ENCODE peak calls at places on chromosomes 4 and X, in eight cellular contexts. S is heart right ventricle, Q is suprapubic skin, F is brain microvascular endothelial cell, Y is A549, I is astrocyte of the spinal cord, P is lower leg skin, B is endothelial cell of umbilical vein. V is an unnamed sample.

GRCh38 chr4:163332526-163333405 is at the start of gene NPY1R:
- DNase-seq in S (peak), Q (peak), F (peak), Y (peak), I (peak), P (peak), B (peak), V (peak)

GRCh38 chrX:153766098-153766817 is 2.2 kb downstream of the PLXNB3 start:
- DNase-seq in S (peak), Q (peak), F (peak), Y (peak), I (peak), P (no peak), B (peak), V (no peak)

GRCh38 chr4:17064959-17065358 is 166.5 kb upstream of the LDB2 start:
- DNase-seq in S (no peak), Q (no peak), F (no peak), Y (no peak), I (no peak), P (no peak), B (no peak), V (no peak)

GRCh38 chr4:144463236-144463635 is 182.7 kb upstream of the HHIP start:
- DNase-seq in S (no peak), Q (no peak), F (no peak), Y (no peak), I (no peak), P (no peak), B (no peak), V (no peak)

GRCh38 chr4:21845663-21846062 is 102.9 kb downstream of the KCNIP4 start:
- DNase-seq in S (no peak), Q (no peak), F (no peak), Y (no peak), I (no peak), P (no peak), B (no peak), V (no peak)

GRCh38 chr4:105116616-105117319 is 29.9 kb upstream of the TET2 start:
- DNase-seq in S (no peak), Q (no peak), F (no peak), Y (no peak), I (no peak), P (no peak), B (no peak), V (no peak)

GRCh38 chr4:1379801-1380331 is 26.4 kb downstream of the NKX1-1 start:
- DNase-seq in S (peak), Q (peak), F (no peak), Y (no peak), I (no peak), P (no peak), B (no peak), V (no peak)

GRCh38 chr4:1043658-1044468 is 32.4 kb downstream of the FGFRL1 start:
- DNase-seq in S (peak), Q (peak), F (peak), Y (peak), I (peak), P (peak), B (peak), V (no peak)

GRCh38 chr4:6184169-6184568 is 16.2 kb downstream of the JAKMIP1 start:
- DNase-seq in S (no peak), Q (no peak), F (no peak), Y (no peak), I (no peak), P (no peak), B (no peak), V (no peak)

GRCh38 chrX:10617964-10618342 is 2.4 kb downstream of the MID1 start:
- DNase-seq in S (no peak), Q (no peak), F (peak), Y (peak), I (peak), P (peak), B (peak), V (no peak)

GRCh38 chr4:20418865-20419451 is 167.3 kb downstream of the SLIT2 start:
- DNase-seq in S (no peak), Q (no peak), F (peak), Y (peak), I (peak), P (no peak), B (peak), V (peak)

GRCh38 chrX:23832750-23833149 is 49.8 kb downstream of the SAT1 start:
- DNase-seq in S (no peak), Q (no peak), F (no peak), Y (no peak), I (no peak), P (no peak), B (no peak), V (no peak)
- TF ChIP-seq CTCF in S (no peak), Q (no peak), F (no peak), Y (no peak), I (no peak), P (no peak), B (no peak), V (no peak)

GRCh38 chr4:87056884-87057283 is 122.1 kb downstream of the AFF1 start:
- DNase-seq in S (no peak), Q (no peak), F (no peak), Y (no peak), I (no peak), P (no peak), B (no peak), V (no peak)

GRCh38 chr4:87055340-87055739 is 120.5 kb downstream of the AFF1 start:
- DNase-seq in S (no peak), Q (no peak), F (no peak), Y (no peak), I (no peak), P (no peak), B (no peak), V (no peak)

GRCh38 chr4:87060957-87061356 is 126.1 kb downstream of the AFF1 start:
- DNase-seq in S (no peak), Q (no peak), F (peak), Y (no peak), I (peak), P (no peak), B (no peak), V (no peak)

GRCh38 chr4:87057835-87058234 is 123.0 kb downstream of the AFF1 start:
- DNase-seq in S (no peak), Q (no peak), F (no peak), Y (no peak), I (peak), P (no peak), B (no peak), V (no peak)

DNA sequence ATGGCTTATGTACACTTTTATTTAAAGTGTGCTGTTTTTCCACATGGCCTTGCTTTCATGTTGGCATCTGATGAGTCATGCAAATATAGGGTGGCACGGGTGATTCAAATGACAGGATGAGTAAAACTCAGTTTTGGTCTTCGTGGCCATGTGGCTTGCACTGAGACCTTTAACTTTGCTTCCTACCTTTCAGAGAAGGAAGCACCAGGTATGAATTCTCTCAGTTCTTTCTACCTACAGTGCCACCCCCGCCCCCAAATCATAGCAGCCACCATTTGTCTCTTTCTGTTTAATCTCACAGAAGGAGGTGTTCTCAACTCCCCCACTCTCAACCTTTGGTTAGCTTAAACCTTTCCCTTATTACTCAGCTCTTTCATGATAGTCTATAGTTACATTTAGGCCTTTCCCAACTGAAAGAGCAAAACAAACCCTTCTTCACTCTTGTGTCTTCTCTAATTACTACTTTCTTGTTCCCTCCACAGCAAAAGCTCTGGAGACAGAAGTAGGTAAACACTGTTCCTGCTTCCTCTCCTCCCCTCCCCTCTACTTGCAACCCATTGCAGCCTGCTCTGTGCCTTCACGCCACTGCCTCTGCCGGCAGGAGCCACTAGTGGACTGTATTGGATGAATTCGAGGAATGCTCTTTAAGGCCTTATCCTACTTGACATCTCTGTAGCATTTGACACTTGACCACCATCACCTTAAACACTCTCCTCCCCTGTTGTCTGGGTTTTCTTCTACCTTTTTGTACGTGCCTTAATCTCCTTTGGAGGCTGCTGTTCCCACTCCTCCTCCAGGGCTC is 123.7 kb downstream of the AFF1 start:
- DNase-seq in S (no peak), Q (no peak), F (no peak), Y (peak), I (no peak), P (no peak), B (no peak), V (no peak)
- H3K4me3 ChIP-seq in S (no peak), Q (no peak), F (no peak), Y (no peak), I (no peak), P (no peak), B (no peak), V (no peak)

GRCh38 chrX:17748684-17749083 is 11.4 kb downstream of the SCML1 start:
- DNase-seq in S (no peak), Q (no peak), F (no peak), Y (no peak), I (no peak), P (no peak), B (no peak), V (no peak)

GRCh38 chrX:17747692-17748091 is 10.4 kb downstream of the SCML1 start:
- DNase-seq in S (no peak), Q (no peak), F (no peak), Y (no peak), I (no peak), P (no peak), B (no peak), V (no peak)

GRCh38 chrX:17743913-17744312 is 6.6 kb downstream of the SCML1 start:
- DNase-seq in S (no peak), Q (no peak), F (no peak), Y (no peak), I (no peak), P (no peak), B (no peak), V (no peak)

GRCh38 chrX:17741123-17741511 is 3.8 kb downstream of the SCML1 start:
- DNase-seq in S (no peak), Q (no peak), F (no peak), Y (no peak), I (no peak), P (no peak), B (no peak), V (no peak)

GRCh38 chrX:17744896-17745523 is 7.7 kb downstream of the SCML1 start:
- DNase-seq in S (no peak), Q (no peak), F (no peak), Y (peak), I (peak), P (no peak), B (peak), V (no peak)
- TF ChIP-seq CTCF in S (no peak), Q (no peak), F (no peak), Y (peak), I (peak), P (no peak), B (no peak), V (no peak)

DNA sequence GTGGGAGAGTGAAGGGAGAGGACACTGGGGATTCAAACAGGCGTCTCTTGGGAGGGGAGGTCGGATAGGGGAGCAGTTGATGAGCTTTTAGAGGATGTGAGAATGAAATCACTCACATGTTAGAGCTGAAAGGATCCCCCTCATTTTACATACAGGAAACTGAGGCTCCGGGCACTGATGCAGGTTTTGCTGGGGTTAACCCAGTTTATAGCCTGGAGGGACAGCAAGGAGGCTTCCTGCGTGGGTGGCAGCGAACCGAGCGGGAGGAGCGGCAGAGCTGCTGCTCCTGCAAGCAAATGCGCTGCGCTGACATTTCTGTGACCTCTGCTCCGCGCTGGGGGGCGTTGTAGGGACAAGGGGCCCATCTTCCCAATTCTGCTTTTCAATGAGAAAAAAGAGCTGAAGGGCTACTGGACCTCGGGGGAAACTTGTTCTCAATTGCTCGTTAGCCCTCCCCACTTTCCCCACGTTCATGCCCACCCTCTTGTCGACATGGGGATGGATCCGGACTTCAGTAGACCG is 1.1 kb upstream of the NEUROG2 start:
- DNase-seq in S (no peak), Q (no peak), F (no peak), Y (no peak), I (no peak), P (no peak), B (no peak), V (peak)
- H3K4me3 ChIP-seq in S (peak), Q (peak), F (no peak), Y (peak), I (no peak), P (no peak), B (no peak), V (peak)

DNA sequence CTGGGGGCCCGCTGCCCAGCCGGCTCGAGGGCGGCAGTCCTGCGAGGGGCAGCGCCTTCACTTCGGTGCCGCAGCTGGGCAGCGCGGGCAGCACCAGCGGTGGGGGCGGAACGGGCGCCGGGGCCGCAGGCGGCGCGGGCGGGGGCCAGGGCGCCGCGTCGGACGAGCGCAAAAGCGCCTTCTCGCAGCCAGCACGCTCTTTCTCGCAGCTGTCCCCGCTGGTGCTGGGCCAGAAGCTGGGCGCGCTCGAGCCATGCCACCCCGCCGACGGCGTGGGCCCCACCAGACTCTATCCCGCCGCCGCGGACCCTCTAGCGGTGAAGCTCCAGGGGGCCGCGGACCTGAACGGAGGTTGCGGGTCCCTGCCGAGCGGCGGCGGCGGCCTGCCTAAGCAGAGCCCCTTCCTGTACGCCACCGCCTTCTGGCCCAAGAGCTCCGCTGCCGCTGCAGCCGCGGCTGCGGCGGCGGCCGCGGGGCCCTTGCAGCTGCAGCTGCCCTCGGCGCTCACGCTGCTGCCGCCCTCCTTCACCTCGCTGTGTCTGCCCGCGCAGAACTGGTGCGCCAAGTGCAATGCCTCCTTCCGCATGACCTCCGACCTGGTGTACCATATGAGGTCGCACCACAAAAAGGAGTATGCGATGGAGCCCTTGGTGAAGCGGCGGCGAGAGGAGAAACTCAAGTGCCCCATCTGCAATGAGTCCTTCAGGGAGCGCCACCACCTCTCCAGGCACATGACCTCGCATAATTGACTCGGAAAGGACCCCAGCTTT is 5.7 kb downstream of the PRDM8 start:
- DNase-seq in S (peak), Q (peak), F (no peak), Y (peak), I (no peak), P (no peak), B (peak), V (no peak)
- TF ChIP-seq CTCF in S (no peak), Q (no peak), F (no peak), Y (no peak), I (no peak), P (no peak), B (no peak), V (no peak)

GRCh38 chr4:15652191-15652590 is 3.0 kb downstream of the FBXL5 start:
- DNase-seq in S (no peak), Q (no peak), F (no peak), Y (no peak), I (no peak), P (no peak), B (peak), V (no peak)
- H3K4me3 ChIP-seq in S (peak), Q (no peak), F (no peak), Y (no peak), I (no peak), P (no peak), B (no peak), V (no peak)

GRCh38 chrX:55489315-55490009 is at the start of gene USP51:
- DNase-seq in S (peak), Q (peak), F (peak), Y (peak), I (peak), P (peak), B (peak), V (no peak)
- TF ChIP-seq CTCF in S (no peak), Q (no peak), F (no peak), Y (peak), I (no peak), P (no peak), B (no peak), V (peak)

DNA sequence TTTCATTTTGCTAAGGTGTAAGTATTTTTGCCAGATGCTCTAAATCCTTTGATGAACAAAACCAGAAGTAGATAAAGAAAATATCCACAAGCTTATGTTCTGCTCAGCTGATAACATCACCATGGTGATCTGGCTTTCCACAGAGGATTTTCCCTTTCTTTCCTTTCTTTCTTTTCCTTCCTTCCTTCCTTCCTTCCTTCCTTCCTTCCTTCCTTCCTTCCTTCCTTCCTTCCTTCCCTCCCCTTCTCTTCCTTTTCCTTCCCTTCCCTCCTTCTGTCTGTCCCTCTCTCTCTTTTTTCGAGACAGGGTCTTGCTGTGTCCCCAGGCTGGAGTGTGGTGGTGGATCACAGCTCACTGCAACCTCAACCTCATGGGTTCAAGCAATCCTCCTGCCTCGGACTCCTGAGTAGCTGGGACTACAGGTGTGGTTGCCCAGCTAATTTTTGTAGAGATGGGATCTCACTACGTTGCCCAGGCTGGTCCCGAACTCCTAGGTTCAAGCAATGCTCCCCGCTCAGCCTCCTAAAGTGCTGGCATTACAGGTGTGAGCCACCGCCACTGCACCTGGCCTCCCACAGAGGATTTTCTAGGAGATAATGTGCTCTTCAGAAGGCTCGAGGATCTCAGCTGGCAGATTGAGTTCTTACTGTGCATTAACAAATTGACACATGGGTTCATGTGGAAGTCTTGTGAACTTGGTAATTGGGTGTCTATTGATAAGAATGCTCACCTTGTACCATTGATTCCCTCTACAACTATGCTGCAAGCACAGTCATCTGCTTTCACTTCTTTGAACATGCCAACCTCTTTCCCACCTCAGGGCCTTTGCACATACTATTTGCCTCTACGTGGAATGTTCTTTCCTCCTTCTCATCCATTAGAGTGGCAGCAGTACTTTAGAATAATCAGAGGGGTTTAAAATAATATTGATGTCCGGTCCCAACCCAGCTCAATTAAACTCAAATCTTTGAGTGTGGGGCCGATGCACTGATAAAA is 1.4 kb upstream of the RHOH start:
- DNase-seq in S (no peak), Q (no peak), F (no peak), Y (no peak), I (no peak), P (no peak), B (no peak), V (no peak)
- H3K4me3 ChIP-seq in S (no peak), Q (no peak), F (no peak), Y (no peak), I (no peak), P (no peak), B (no peak), V (peak)

DNA sequence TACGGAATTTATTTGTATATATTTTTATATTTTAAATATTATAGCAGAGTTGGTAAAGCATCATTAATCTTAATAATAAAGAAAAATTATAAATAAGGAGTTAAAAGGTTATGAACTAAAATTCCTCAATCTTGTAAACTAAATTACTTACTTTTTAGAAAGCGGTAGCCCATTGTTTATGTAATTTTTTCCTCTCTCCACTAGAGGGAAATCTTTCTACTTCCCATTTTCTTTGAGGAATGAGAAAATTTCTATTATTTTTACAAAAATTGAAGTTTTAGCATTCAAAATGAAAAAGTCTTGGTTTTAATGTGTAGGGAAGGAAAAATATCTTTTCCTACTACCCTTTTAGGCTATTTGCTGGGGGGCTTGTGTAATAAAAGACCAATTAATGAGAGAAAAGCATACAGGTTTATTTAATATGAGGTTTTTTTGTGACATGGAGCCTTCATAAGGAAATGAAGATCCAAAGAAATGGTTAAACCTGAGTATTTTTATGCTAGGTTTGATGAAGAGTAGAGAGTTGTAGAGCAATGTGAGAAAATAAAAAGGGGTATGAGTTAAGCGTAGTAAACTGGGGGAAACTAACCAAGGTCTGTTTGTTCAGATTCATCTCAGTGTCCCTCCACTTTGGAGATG is 68.7 kb upstream of the ADAD1 start:
- DNase-seq in S (no peak), Q (no peak), F (no peak), Y (no peak), I (peak), P (no peak), B (no peak), V (no peak)
- TF ChIP-seq CTCF in S (peak), Q (no peak), F (peak), Y (peak), I (peak), P (no peak), B (peak), V (peak)

V was measured in GM12864.